ENCODE peak calls at places on chromosomes 7 and 10, in five cellular contexts. Q, R, E, X and J are unnamed samples.

GRCh38 chr7:20200361-20200760 is 16.8 kb downstream of the MACC1 start:
- DNase-seq in Q (no peak), E (no peak), X (no peak), R (no peak), J (no peak)

GRCh38 chr7:103240806-103241205 is 56.4 kb upstream of the PMPCB start:
- DNase-seq in R (no peak), X (no peak), Q (no peak), E (no peak), J (no peak)

GRCh38 chr7:51238981-51239495 is 77.6 kb downstream of the COBL start:
- DNase-seq in Q (no peak), E (no peak), R (no peak), X (no peak), J (no peak)

GRCh38 chr7:36305648-36306047 is 84.0 kb upstream of the ANLN start:
- DNase-seq in E (no peak), X (no peak), Q (no peak), R (no peak), J (no peak)

GRCh38 chr10:80924063-80924952 is 386.6 kb downstream of the SH2D4B start:
- DNase-seq in E (no peak), R (no peak), X (no peak), Q (no peak), J (peak; percentile 75)

GRCh38 chr7:45021604-45022296 is 21.7 kb downstream of the CCM2 start:
- DNase-seq in R (no peak), Q (no peak), E (no peak), X (no peak), J (peak; percentile 26)

GRCh38 chr7:2208712-2209111 is 24.0 kb downstream of the MAD1L1 start:
- DNase-seq in R (no peak), X (no peak), Q (no peak), E (no peak), J (no peak)

GRCh38 chr10:132811891-132812481 is 26.0 kb upstream of the NKX6-2 start:
- DNase-seq in Q (no peak), X (no peak), R (no peak), E (no peak), J (no peak)

GRCh38 chr7:79245623-79246249 is 207.7 kb downstream of the MAGI2 start:
- DNase-seq in Q (no peak), X (no peak), E (no peak), R (no peak), J (no peak)

GRCh38 chr7:34497153-34497777 is 160.8 kb upstream of the NPSR1 start:
- DNase-seq in R (no peak), Q (no peak), E (no peak), X (no peak), J (peak; percentile 4)

GRCh38 chr7:126792501-126792900 is 460.2 kb downstream of the GRM8 start:
- DNase-seq in Q (no peak), R (no peak), X (no peak), E (no peak), J (no peak)